ENCODE peak calls at places on chromosomes 16 and 17, in four cellular contexts. One of them, this sample, is unnamed. For H3K4me1, the result is how much of the 10 kb centered on the place peaks cover.

GRCh38 chr17:13114601-13115024 is 96.8 kb upstream of the ELAC2 start:
- DNase-seq in lower lobe of right lung: no peak
- DNase-seq in left ventricle myocardium inferior: peak
- DNase-seq in body of pancreas: peak
- DNase-seq in this sample: peak

GRCh38 chr16:63850979-63851378 is 1270.9 kb downstream of the CDH11 start:
- DNase-seq in lower lobe of right lung: no peak
- DNase-seq in body of pancreas: no peak
- DNase-seq in left ventricle myocardium inferior: no peak
- DNase-seq in this sample: no peak

GRCh38 chr16:3656491-3657468 is 2.3 kb downstream of the DNASE1 start:
- DNase-seq in body of pancreas: peak
- DNase-seq in lower lobe of right lung: peak
- DNase-seq in left ventricle myocardium inferior: no peak
- DNase-seq in this sample: no peak

GRCh38 chr17:850828-851759 is 68.9 kb downstream of the MRM3 start:
- DNase-seq in body of pancreas: no peak
- DNase-seq in lower lobe of right lung: no peak
- DNase-seq in left ventricle myocardium inferior: peak
- DNase-seq in this sample: no peak

GRCh38 chr17:66678827-66679226 is 156.1 kb upstream of the CACNG5 start:
- DNase-seq in lower lobe of right lung: no peak
- DNase-seq in body of pancreas: no peak
- DNase-seq in left ventricle myocardium inferior: no peak
- DNase-seq in this sample: no peak

GRCh38 chr16:24054649-24055560 is 201.2 kb upstream of the CACNG3 start:
- DNase-seq in left ventricle myocardium inferior: no peak
- DNase-seq in body of pancreas: no peak
- DNase-seq in lower lobe of right lung: no peak
- DNase-seq in this sample: no peak

GRCh38 chr17:82028246-82028645 is 3.2 kb upstream of the RAC3 start:
- DNase-seq in left ventricle myocardium inferior: no peak
- DNase-seq in lower lobe of right lung: no peak
- DNase-seq in body of pancreas: no peak
- DNase-seq in this sample: no peak

GRCh38 chr17:62109378-62109902 is 44.4 kb upstream of the MED13 start:
- DNase-seq in body of pancreas: peak
- DNase-seq in lower lobe of right lung: peak
- DNase-seq in left ventricle myocardium inferior: no peak
- DNase-seq in this sample: no peak

GRCh38 chr17:43983196-43983514 is 21.3 kb upstream of the NAGS start:
- DNase-seq in left ventricle myocardium inferior: no peak
- DNase-seq in lower lobe of right lung: no peak
- DNase-seq in body of pancreas: no peak
- DNase-seq in this sample: no peak

GRCh38 chr17:82929011-82929622 is 89.3 kb upstream of the ZNF750 start:
- DNase-seq in body of pancreas: peak
- DNase-seq in left ventricle myocardium inferior: peak
- DNase-seq in lower lobe of right lung: peak
- DNase-seq in this sample: peak

DNA sequence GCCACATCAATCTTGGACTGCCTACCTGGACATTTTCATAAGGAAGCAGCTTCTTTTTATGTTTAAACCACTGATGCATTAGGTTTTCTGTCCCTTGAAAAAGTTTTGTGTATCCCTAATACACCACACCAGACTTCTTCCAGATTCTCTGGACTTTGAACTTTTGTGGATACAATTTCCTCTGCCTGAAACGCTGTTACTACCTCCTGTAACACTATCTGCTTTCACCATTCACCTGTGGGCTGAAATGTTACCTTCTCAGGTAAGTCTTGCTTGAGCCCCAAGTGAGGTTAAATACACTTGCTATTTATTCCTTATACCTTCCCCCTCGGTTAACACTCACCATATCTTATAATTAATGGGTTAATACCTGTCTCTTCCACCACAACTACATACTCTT is 2.7 kb downstream of the ZZEF1 start:
- DNase-seq in left ventricle myocardium inferior: no peak
- DNase-seq in body of pancreas: no peak
- DNase-seq in lower lobe of right lung: no peak
- DNase-seq in this sample: no peak
- H3K4me1 ChIP-seq in left ventricle myocardium inferior: half or more
- H3K4me1 ChIP-seq in body of pancreas: half or more
- H3K4me1 ChIP-seq in lower lobe of right lung: half or more
- H3K4me1 ChIP-seq in this sample: under half

GRCh38 chr17:50424246-50425000 is 1.6 kb upstream of the ACSF2 start:
- DNase-seq in lower lobe of right lung: no peak
- DNase-seq in left ventricle myocardium inferior: no peak
- DNase-seq in body of pancreas: no peak
- DNase-seq in this sample: no peak
- H3K27ac ChIP-seq in lower lobe of right lung: peak
- H3K27ac ChIP-seq in left ventricle myocardium inferior: peak
- H3K27ac ChIP-seq in body of pancreas: peak
- H3K27ac ChIP-seq in this sample: peak

GRCh38 chr17:37060094-37060493 is 111.3 kb downstream of the AATF start:
- DNase-seq in lower lobe of right lung: no peak
- DNase-seq in left ventricle myocardium inferior: no peak
- DNase-seq in body of pancreas: no peak
- DNase-seq in this sample: no peak
- H3K4me3 ChIP-seq in lower lobe of right lung: no peak
- H3K4me3 ChIP-seq in left ventricle myocardium inferior: no peak
- H3K4me3 ChIP-seq in body of pancreas: no peak
- H3K4me3 ChIP-seq in this sample: no peak

DNA sequence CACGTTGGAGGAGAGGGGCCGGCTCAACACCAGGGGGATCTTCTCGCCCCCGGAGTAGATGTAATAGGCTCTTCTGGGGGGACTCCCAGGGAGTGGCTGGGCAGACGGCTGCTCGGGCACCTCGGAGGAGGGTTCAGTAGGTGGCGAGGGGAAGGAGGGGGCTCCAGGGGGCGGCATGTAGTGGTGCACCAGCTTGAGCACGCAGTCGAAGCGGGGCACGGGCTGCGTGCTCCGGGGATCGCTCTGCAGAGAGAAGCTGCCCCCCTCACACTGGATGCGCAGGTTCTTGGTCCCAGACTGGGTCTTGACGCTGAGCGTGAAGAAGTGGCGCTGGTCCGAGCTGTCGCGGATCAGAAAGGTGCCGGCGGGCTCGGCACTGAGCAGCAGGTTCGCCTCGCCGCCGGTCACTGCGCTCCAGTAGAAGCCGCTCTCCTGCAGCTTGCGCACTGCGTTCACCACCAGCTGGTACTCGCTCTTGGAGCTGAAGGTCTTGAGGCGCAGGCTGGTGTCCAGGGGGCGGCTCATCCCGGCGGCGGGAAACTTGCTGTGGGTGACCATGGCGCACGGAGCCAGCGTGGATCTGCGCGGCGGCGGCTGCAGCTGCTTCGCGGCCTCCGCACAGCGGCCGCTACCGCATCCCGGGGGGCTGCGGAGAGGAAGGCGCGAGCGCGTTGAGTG is 1.2 kb downstream of the SOCS3 start:
- DNase-seq in lower lobe of right lung: peak
- DNase-seq in body of pancreas: no peak
- DNase-seq in left ventricle myocardium inferior: no peak
- DNase-seq in this sample: peak
- H3K4me1 ChIP-seq in lower lobe of right lung: half or more
- H3K4me1 ChIP-seq in body of pancreas: half or more
- H3K4me1 ChIP-seq in left ventricle myocardium inferior: half or more
- H3K4me1 ChIP-seq in this sample: under half

DNA sequence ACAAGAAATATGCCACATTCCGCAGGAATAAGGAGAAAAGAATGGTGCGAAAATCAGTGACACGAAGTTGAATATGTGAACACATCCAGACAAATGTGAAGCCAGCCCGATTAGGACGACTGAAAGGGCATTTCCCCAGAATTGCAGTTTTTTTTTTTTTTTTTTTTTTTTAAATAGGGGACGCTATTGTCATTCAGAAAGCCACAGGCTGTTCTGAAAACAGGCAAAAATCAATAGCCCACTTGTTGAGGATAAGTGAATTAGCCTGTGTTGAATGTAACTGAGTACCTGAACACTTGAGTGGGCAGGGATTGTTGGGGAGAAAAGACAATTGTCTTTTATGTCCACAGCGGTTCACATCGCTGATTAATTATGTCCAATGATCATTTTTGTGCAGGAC is 507.1 kb downstream of the WWOX start:
- DNase-seq in lower lobe of right lung: no peak
- DNase-seq in body of pancreas: no peak
- DNase-seq in left ventricle myocardium inferior: no peak
- DNase-seq in this sample: no peak
- H3K27ac ChIP-seq in lower lobe of right lung: no peak
- H3K27ac ChIP-seq in body of pancreas: no peak
- H3K27ac ChIP-seq in left ventricle myocardium inferior: no peak
- H3K27ac ChIP-seq in this sample: no peak